ENCODE peak calls at places on chromosomes 12 and 14, in ten cellular contexts. Q is tibial artery, L is left ventricle myocardium inferior, S is right atrium auricular region, G is GM12878, X is A673, M is fibroblast of mammary gland, U is dorsolateral prefrontal cortex, D is upper lobe of right lung, O is left lung. P is an unnamed sample.

GRCh38 chr12:6957741-6958608 is 6.8 kb downstream of the PTPN6 start:
- DNase-seq in S (no peak), M (no peak), U (no peak), G (no peak), Q (no peak), O (no peak), D (no peak), X (no peak), L (no peak), P (no peak)

GRCh38 chr14:24314377-24315193 is 3.3 kb downstream of the LTB4R start:
- DNase-seq in U (no peak), G (no peak), O (peak), M (no peak), D (no peak), Q (no peak), X (no peak), L (no peak), S (no peak), P (no peak)

GRCh38 chr12:116559330-116560080 is at the start of gene MAP1LC3B2:
- DNase-seq in U (no peak), X (no peak), O (peak), G (peak), Q (peak), M (peak), L (peak), D (peak), S (no peak), P (peak)

GRCh38 chr14:85487215-85487614 is 42.7 kb upstream of the FLRT2 start:
- DNase-seq in D (no peak), U (no peak), X (no peak), S (no peak), Q (no peak), M (peak), O (no peak), G (no peak), L (no peak), P (no peak)

GRCh38 chr12:107610030-107610859 is 75.4 kb upstream of the PWP1 start:
- DNase-seq in G (no peak), X (peak), M (peak), D (no peak), Q (no peak), U (no peak), S (no peak), L (no peak), O (no peak), P (peak)

GRCh38 chr14:20802341-20803084 is at the start of gene RNASE1:
- DNase-seq in Q (peak), G (no peak), U (no peak), O (peak), M (peak), S (peak), X (no peak), D (no peak), L (peak), P (peak)

GRCh38 chr12:1612196-1612595 is 16.8 kb upstream of the WNT5B start:
- DNase-seq in S (no peak), Q (no peak), L (no peak), U (no peak), O (no peak), X (no peak), M (no peak), G (no peak), D (no peak), P (peak)

GRCh38 chr12:28035483-28035882 is 63.0 kb upstream of the PTHLH start:
- DNase-seq in Q (no peak), S (no peak), L (no peak), D (no peak), G (no peak), O (no peak), M (peak), U (no peak), X (peak), P (peak)

GRCh38 chr12:89129471-89129870 is 222.8 kb downstream of the DUSP6 start:
- DNase-seq in D (no peak), U (no peak), M (no peak), S (no peak), Q (no peak), O (no peak), L (no peak), G (no peak), X (no peak), P (no peak)

GRCh38 chr14:23103581-23103980 is 1.2 kb downstream of the CIROP start:
- DNase-seq in G (no peak), U (no peak), D (no peak), L (no peak), M (no peak), X (no peak), S (no peak), Q (no peak), O (no peak), P (no peak)

GRCh38 chr14:22384974-22385526 is 204.0 kb downstream of the DAD1 start:
- DNase-seq in U (no peak), M (no peak), O (no peak), D (no peak), L (no peak), Q (no peak), X (no peak), G (no peak), S (no peak), P (no peak)

GRCh38 chr12:69555461-69555860 is 29.8 kb upstream of the CCT2 start:
- DNase-seq in U (no peak), M (peak), D (no peak), X (peak), O (no peak), L (no peak), G (no peak), S (no peak), Q (no peak), P (peak)

GRCh38 chr14:94011795-94012194 is 14.3 kb upstream of the OTUB2 start:
- DNase-seq in O (no peak), S (no peak), X (no peak), G (no peak), D (no peak), L (no peak), U (no peak), Q (no peak), M (no peak), P (no peak)

GRCh38 chr14:61468063-61468825 is 146.9 kb downstream of the PRKCH start:
- DNase-seq in X (no peak), O (no peak), U (no peak), Q (peak), G (no peak), D (no peak), M (no peak), L (no peak), S (no peak), P (no peak)

GRCh38 chr12:53065975-53066593 is 13.1 kb downstream of the SPRYD3 start:
- DNase-seq in D (peak), M (peak), U (peak), L (peak), O (peak), S (peak), Q (peak), X (peak), G (no peak), P (peak)

GRCh38 chr14:92709340-92710000 is 39.0 kb downstream of the LGMN start:
- DNase-seq in L (no peak), X (no peak), U (no peak), M (no peak), S (no peak), G (no peak), D (no peak), O (no peak), Q (no peak), P (no peak)

GRCh38 chr14:84969501-84969900 is 560.4 kb upstream of the FLRT2 start:
- DNase-seq in X (no peak), Q (no peak), S (no peak), M (no peak), G (no peak), D (no peak), U (no peak), L (no peak), O (no peak), P (no peak)

GRCh38 chr14:34713681-34714319 is 593 bp downstream of the CFL2 start:
- DNase-seq in O (peak), G (no peak), Q (peak), L (peak), M (peak), X (peak), D (peak), U (peak), S (peak), P (peak)

GRCh38 chr14:25120261-25120660 is 70.3 kb upstream of the STXBP6 start:
- DNase-seq in Q (no peak), M (peak), X (no peak), D (no peak), O (no peak), L (no peak), G (no peak), S (no peak), U (no peak), P (no peak)

GRCh38 chr12:98543701-98544100 is 28.3 kb downstream of the TMPO start:
- DNase-seq in S (no peak), O (no peak), M (peak), D (no peak), L (no peak), U (no peak), X (no peak), Q (no peak), G (no peak), P (no peak)

GRCh38 chr12:54413284-54414190 is 5.5 kb downstream of the ITGA5 start:
- DNase-seq in L (peak), U (no peak), Q (peak), D (peak), S (no peak), G (no peak), M (no peak), X (peak), O (peak), P (peak)

DNA sequence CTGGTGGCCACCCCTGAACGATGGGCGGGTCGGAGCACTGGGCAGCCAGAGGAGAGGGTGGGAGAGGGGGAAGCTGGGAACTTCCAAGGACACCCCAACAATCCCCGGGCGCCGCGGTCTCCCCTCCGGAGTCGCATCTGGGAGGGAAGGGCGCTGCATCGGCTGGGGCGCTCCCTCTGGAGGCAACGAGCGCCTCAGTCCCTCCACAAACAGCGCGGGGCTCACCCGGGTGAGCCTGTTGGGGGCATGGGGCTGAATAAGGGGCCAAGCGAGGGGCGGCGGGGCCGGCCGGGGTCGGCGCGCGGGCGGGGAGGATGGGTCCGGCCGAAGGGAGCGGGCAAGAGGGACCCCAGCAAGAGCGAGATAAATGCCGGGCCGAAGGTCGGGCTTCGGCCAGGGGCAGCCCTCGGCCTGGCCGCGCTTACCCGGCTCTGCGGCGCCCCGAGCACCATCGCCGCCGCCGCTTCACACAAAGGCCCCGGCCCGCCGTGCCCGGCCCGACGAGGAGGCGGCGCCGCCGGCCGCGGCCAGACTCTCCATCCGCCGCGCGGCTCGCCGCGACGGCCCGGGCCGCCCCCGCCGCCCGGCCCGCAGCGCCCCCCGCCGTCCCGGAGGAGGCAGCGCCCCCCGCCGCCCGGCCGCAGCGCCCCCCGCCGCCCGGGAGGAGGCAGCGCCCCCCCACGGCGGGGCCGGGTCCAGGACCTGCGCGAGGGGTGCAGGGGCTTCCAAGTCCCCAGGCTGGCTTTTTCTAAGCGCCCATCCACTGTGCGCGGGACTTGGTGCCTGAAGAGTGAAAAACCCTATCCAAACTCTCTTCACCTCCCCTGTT is at the start of gene ZBTB39:
- DNase-seq in U (peak), M (peak), D (peak), Q (peak), L (peak), O (peak), X (peak), S (no peak), G (no peak), P (peak)
- TF ChIP-seq CTCF in U (peak), M (no peak), D (peak), Q (peak), L (peak), O (peak), X (peak), S (peak), G (peak), P (peak)

GRCh38 chr12:12265035-12265434 is 1.8 kb downstream of the LRP6 start:
- DNase-seq in D (no peak), Q (no peak), U (no peak), G (no peak), O (no peak), S (no peak), L (no peak), M (no peak), X (no peak), P (no peak)

GRCh38 chr12:12266389-12266872 is 413 bp downstream of the LRP6 start:
- DNase-seq in G (no peak), Q (no peak), X (no peak), M (no peak), U (peak), S (no peak), L (peak), D (no peak), O (peak), P (peak)

GRCh38 chr12:12266873-12267634 is at the start of gene LRP6:
- DNase-seq in D (peak), X (peak), M (peak), L (peak), S (peak), O (peak), U (peak), Q (peak), G (peak), P (peak)

GRCh38 chr12:12263909-12264308 is 2.9 kb downstream of the LRP6 start:
- DNase-seq in Q (no peak), G (no peak), L (no peak), M (no peak), S (no peak), D (no peak), O (no peak), U (no peak), X (no peak), P (no peak)

GRCh38 chr12:12265571-12266388 is 1.1 kb downstream of the LRP6 start:
- DNase-seq in X (peak), Q (no peak), U (no peak), S (no peak), D (no peak), M (peak), G (no peak), L (no peak), O (no peak), P (peak)
- H3K4me3 ChIP-seq in X (peak), Q (peak), U (peak), S (peak), D (peak), M (peak), G (peak), L (peak), O (peak), P (peak)

DNA sequence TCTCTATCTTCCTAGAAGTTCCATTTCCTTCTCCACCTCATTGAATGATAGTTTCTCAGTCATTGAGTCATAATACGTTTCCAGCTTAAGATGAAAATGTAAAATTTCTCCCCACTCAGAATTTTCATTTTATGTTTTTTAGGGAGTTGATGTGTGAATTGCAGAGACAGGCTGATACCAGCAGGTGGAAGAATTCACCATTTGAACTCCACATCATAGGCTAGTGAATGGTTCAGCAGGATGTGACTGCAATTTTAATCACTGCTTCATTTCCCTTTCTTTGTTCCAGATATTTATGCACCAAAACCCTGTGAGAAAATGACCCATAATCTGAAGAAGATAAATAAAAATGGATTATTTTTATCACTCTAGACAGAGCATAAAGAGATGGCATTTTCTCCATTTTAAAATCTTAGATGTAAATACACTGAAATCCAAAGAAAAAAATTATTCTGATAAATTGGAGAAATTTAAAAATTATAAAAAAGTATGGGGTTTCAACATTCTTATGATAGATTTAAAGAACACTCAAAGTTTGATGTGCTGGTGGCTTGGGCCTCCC is 10.6 kb upstream of the PYGL start:
- DNase-seq in U (peak), G (no peak), L (no peak), S (no peak), D (no peak), O (no peak), M (peak), X (peak), Q (no peak), P (peak)
- TF ChIP-seq CTCF in U (peak), G (peak), L (peak), S (peak), D (peak), O (peak), M (peak), X (peak), Q (peak), P (peak)

GRCh38 chr14:100074431-100075100 is 9.3 kb downstream of the EVL start:
- DNase-seq in X (no peak), L (no peak), U (no peak), D (no peak), O (no peak), M (no peak), Q (no peak), S (no peak), G (no peak), P (no peak)

GRCh38 chr14:100071545-100071944 is 6.3 kb downstream of the EVL start:
- DNase-seq in Q (no peak), L (no peak), M (no peak), O (no peak), D (no peak), S (no peak), U (no peak), X (no peak), G (no peak), P (no peak)

GRCh38 chr14:100070310-100070709 is 5.1 kb downstream of the EVL start:
- DNase-seq in L (no peak), D (no peak), U (no peak), Q (no peak), S (no peak), G (no peak), O (no peak), M (no peak), X (no peak), P (no peak)

GRCh38 chr14:100076133-100076532 is 10.9 kb downstream of the EVL start:
- DNase-seq in M (peak), U (no peak), Q (peak), S (no peak), L (no peak), X (peak), D (peak), G (no peak), O (peak), P (peak)

GRCh38 chr14:100072783-100073346 is 7.6 kb downstream of the EVL start:
- DNase-seq in U (no peak), L (no peak), D (peak), G (no peak), M (no peak), S (no peak), X (no peak), Q (no peak), O (peak), P (no peak)
- H3K4me3 ChIP-seq in U (no peak), L (no peak), D (peak), G (peak), M (no peak), S (no peak), X (no peak), Q (no peak), O (no peak), P (no peak)